ENCODE peak calls at places on chromosomes 5 and 9, in four cellular contexts. R is HL-60, M is K562, E is GM12878. U is an unnamed sample.

GRCh38 chr9:110626109-110626829 is 42.3 kb upstream of the MUSK start:
- DNase-seq in R (no peak), M (no peak), E (peak; percentile 51), U (no peak)

GRCh38 chr5:109407913-109408312 is 1.9 kb downstream of the PJA2 start:
- DNase-seq in R (no peak), M (peak; percentile 32), E (no peak), U (no peak)

GRCh38 chr5:53825016-53825415 is 264.6 kb downstream of the NDUFS4 start:
- DNase-seq in R (no peak), M (no peak), E (no peak), U (no peak)

GRCh38 chr9:129432255-129432654 is 188.6 kb downstream of the C9orf50 start:
- DNase-seq in R (no peak), M (no peak), E (no peak), U (no peak)

GRCh38 chr5:132100672-132101261 is 27.2 kb downstream of the CSF2 start:
- DNase-seq in R (peak; percentile 29), M (no peak), E (peak; percentile 75), U (no peak)

GRCh38 chr9:512555-513272 is 298.0 kb downstream of the DOCK8 start:
- DNase-seq in R (no peak), M (no peak), E (no peak), U (no peak)

GRCh38 chr5:33074548-33074947 is 363.4 kb downstream of the NPR3 start:
- DNase-seq in R (no peak), M (no peak), E (no peak), U (no peak)

GRCh38 chr9:108168451-108168850 is 678.9 kb upstream of the KLF4 start:
- DNase-seq in R (no peak), M (no peak), E (no peak), U (no peak)

GRCh38 chr5:134436523-134437339 is 25.1 kb upstream of the CDKN2AIPNL start:
- DNase-seq in R (peak; percentile 57), M (peak; percentile 14), E (peak; percentile 46), U (peak; percentile 47)

GRCh38 chr9:15889555-15889954 is 336.7 kb downstream of the CCDC171 start:
- DNase-seq in R (no peak), M (no peak), E (no peak), U (no peak)

GRCh38 chr9:69090943-69091342 is 55.4 kb downstream of the FXN start:
- DNase-seq in R (no peak), M (no peak), E (no peak), U (no peak)
- TF ChIP-seq SPI1 in R (no peak), M (no peak), E (no peak), U (no peak)

GRCh38 chr5:42531611-42532010 is 108.4 kb downstream of the GHR start:
- DNase-seq in R (no peak), M (no peak), E (no peak), U (no peak)
- TF ChIP-seq SPI1 in R (no peak), M (no peak), E (no peak), U (no peak)

GRCh38 chr9:134676886-134677285 is 35.3 kb downstream of the COL5A1 start:
- DNase-seq in R (no peak), M (no peak), E (no peak), U (no peak)
- TF ChIP-seq SPI1 in R (no peak), M (no peak), E (no peak), U (no peak)

DNA sequence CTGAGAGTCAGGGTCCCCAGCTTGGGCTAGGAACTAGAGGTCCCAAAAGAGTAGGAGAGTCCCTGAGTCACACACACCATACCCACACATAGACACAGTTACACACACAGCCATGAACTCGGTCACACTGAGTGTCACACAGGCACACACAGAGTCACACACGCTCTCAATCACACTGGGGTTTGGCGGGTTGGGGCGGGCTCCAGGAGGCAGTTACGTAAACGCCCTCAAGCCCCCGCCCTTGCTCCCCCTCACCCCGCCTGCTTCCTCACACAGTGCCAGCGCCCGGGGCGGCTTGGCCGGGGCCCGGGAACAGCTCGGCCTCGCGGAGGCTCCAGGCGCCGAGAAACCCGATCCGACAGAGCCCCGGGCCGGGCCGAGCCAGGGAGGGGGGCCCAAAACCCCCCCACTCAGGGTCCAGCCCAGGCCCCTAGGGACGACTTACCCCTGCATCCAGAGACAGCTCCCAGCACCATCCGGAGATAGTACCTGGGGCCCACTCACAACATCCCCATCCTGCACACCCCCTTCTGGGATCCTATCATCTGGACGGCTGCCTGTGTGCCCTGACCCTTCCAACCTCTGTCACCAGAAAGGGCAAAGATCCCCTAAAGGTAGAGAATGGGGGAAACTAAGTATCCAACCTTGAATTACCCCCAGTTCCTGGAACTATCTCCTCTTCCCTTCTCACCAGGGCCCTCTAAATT is 3.5 kb upstream of the CNTFR start:
- DNase-seq in R (no peak), M (no peak), E (no peak), U (no peak)
- TF ChIP-seq SPI1 in R (no peak), M (no peak), E (no peak), U (no peak)

GRCh38 chr5:79516986-79517385 is 3.1 kb upstream of the HOMER1 start:
- DNase-seq in R (no peak), M (no peak), E (no peak), U (no peak)
- TF ChIP-seq SPI1 in R (no peak), M (no peak), E (no peak), U (no peak)

GRCh38 chr9:81335879-81336421 is 353.4 kb downstream of the TLE1 start:
- DNase-seq in R (no peak), M (no peak), E (no peak), U (no peak)
- TF ChIP-seq SPI1 in R (no peak), M (no peak), E (no peak), U (no peak)